ENCODE peak calls at places on chromosomes 13 and 19, in five cellular contexts. J, R, G, K and S are unnamed samples.

GRCh38 chr13:101919541-101920306 is 467.2 kb downstream of the ITGBL1 start:
- DNase-seq in J (peak), R (no peak), G (peak), K (peak), S (peak)

GRCh38 chr19:18364826-18365528 is 21.0 kb upstream of the GDF15 start:
- DNase-seq in J (peak), R (no peak), G (peak), K (no peak), S (peak)

GRCh38 chr13:53151692-53152421 is 123.2 kb downstream of the OLFM4 start:
- DNase-seq in J (peak), R (no peak), G (peak), K (no peak), S (peak)

GRCh38 chr19:31127132-31127967 is 221.9 kb downstream of the TSHZ3 start:
- DNase-seq in J (no peak), R (no peak), G (peak), K (no peak), S (peak)

GRCh38 chr19:35123573-35123972 is 8.0 kb downstream of the FXYD3 start:
- DNase-seq in J (no peak), R (no peak), G (no peak), K (no peak), S (peak)

GRCh38 chr19:38862321-38863059 is 12.7 kb upstream of the HNRNPL start:
- DNase-seq in J (no peak), R (no peak), G (no peak), K (no peak), S (no peak)

GRCh38 chr13:101757446-101758039 is 305.1 kb downstream of the ITGBL1 start:
- DNase-seq in J (peak), R (no peak), G (peak), K (no peak), S (peak)

GRCh38 chr13:27790523-27790922 is 1.8 kb upstream of the GSX1 start:
- DNase-seq in J (no peak), R (no peak), G (no peak), K (no peak), S (no peak)

GRCh38 chr13:56917966-56918365 is 222.8 kb upstream of the PRR20A start:
- DNase-seq in J (no peak), R (no peak), G (no peak), K (no peak), S (no peak)

GRCh38 chr19:44795398-44795987 is 13.4 kb upstream of the BCAM start:
- DNase-seq in J (no peak), R (no peak), G (no peak), K (no peak), S (no peak)

GRCh38 chr19:19749332-19750130 is 16.6 kb upstream of the ZNF14 start:
- DNase-seq in J (no peak), R (no peak), G (no peak), K (no peak), S (peak)

GRCh38 chr13:34207334-34207733 is 389.4 kb downstream of the RFC3 start:
- DNase-seq in J (no peak), R (no peak), G (no peak), K (no peak), S (peak)

GRCh38 chr13:112932971-112933370 is 36.0 kb upstream of the MCF2L start:
- DNase-seq in J (no peak), R (no peak), G (no peak), K (no peak), S (no peak)

GRCh38 chr19:7841751-7842660 is 12.0 kb downstream of the EVI5L start:
- DNase-seq in J (no peak), R (no peak), G (no peak), K (no peak), S (no peak)

GRCh38 chr13:41384749-41385503 is 72.4 kb upstream of the RGCC start:
- DNase-seq in J (peak), R (no peak), G (no peak), K (no peak), S (peak)

GRCh38 chr19:17584132-17584531 is 28.7 kb downstream of the COLGALT1 start:
- DNase-seq in J (no peak), R (no peak), G (no peak), K (no peak), S (no peak)

GRCh38 chr13:102779426-102780159 is 6.0 kb upstream of the TEX30 start:
- DNase-seq in J (peak), R (peak), G (no peak), K (no peak), S (no peak)

GRCh38 chr19:660793-661426 is 2.1 kb downstream of the RNF126 start:
- DNase-seq in J (no peak), R (no peak), G (no peak), K (no peak), S (no peak)

GRCh38 chr19:3798137-3798536 is 12.0 kb upstream of the MATK start:
- DNase-seq in J (no peak), R (peak), G (no peak), K (no peak), S (no peak)